ENCODE peak calls at places on chromosomes 13 and 19, in nine cellular contexts. B is T-helper 1 cell; Z is fibroblast of mammary gland; L is activated B cell treated with CpG ODN at 0.5 μM for 24 hours; M is pons; H is NCI-H187; C is stimulated activated CD4-positive, alpha-beta T cell treated with anti-CD3 and anti-CD28 coated beads, Interleukin-12 subunit alpha, Interleukin-12 subunit beta, amount 100 ng/mL, for 4 hours; G is H9; V is AG08396. F is an unnamed sample.

GRCh38 chr13:31115616-31116015 is 46.1 kb downstream of the HSPH1 start:
- DNase-seq in G (peak; percentile 16), H (no peak), B (no peak), M (no peak), Z (no peak), V (no peak), L (no peak), C (no peak), F (no peak)

GRCh38 chr19:35039881-35040456 is 1.6 kb upstream of the HPN start:
- DNase-seq in L (no peak), G (peak; percentile 29), B (no peak), H (no peak), M (no peak), C (no peak), V (no peak), Z (no peak), F (peak; percentile 68)

GRCh38 chr13:82664183-82664582 is 1218.1 kb downstream of the SLITRK1 start:
- DNase-seq in G (no peak), M (no peak), V (no peak), H (no peak), Z (no peak), L (no peak), C (no peak), B (no peak), F (no peak)

GRCh38 chr19:13865243-13865577 is 11.7 kb upstream of the NANOS3 start:
- DNase-seq in V (no peak), M (no peak), Z (no peak), H (no peak), L (no peak), B (no peak), C (no peak), G (no peak), F (no peak)

GRCh38 chr13:69423844-69424243 is 683.8 kb upstream of the ATXN8OS start:
- DNase-seq in L (no peak), V (no peak), Z (no peak), H (no peak), M (no peak), B (no peak), G (no peak), C (no peak), F (no peak)

GRCh38 chr19:18639706-18640105 is 2.9 kb downstream of the KLHL26 start:
- DNase-seq in L (no peak), C (no peak), M (no peak), V (no peak), G (no peak), H (no peak), B (no peak), Z (no peak), F (no peak)

GRCh38 chr19:35373492-35373891 is 2.6 kb downstream of the GPR42 start:
- DNase-seq in G (no peak), M (no peak), Z (no peak), V (no peak), H (no peak), B (no peak), C (no peak), L (no peak), F (no peak)

GRCh38 chr13:87524775-87525174 is 146.4 kb upstream of the SLITRK5 start:
- DNase-seq in V (no peak), B (no peak), M (no peak), H (no peak), L (no peak), C (no peak), Z (no peak), G (no peak), F (no peak)

GRCh38 chr13:29802621-29803020 is 47.8 kb downstream of the UBL3 start:
- DNase-seq in B (no peak), Z (peak; percentile 33), H (no peak), G (no peak), M (no peak), L (no peak), C (no peak), V (no peak), F (no peak)

GRCh38 chr13:26280295-26280694 is 26.4 kb downstream of the CDK8 start:
- DNase-seq in B (no peak), M (no peak), V (peak; percentile 58), H (no peak), G (no peak), C (no peak), Z (peak; percentile 47), L (no peak), F (no peak)

GRCh38 chr19:42096255-42096837 is 20.4 kb downstream of the ZNF574 start:
- DNase-seq in B (no peak), H (no peak), C (no peak), M (no peak), Z (no peak), V (no peak), L (no peak), G (no peak), F (peak; percentile 65)

GRCh38 chr13:93398167-93398566 is 171.6 kb downstream of the GPC6 start:
- DNase-seq in V (no peak), C (no peak), L (no peak), M (no peak), Z (peak; percentile 92), G (no peak), B (no peak), H (no peak), F (no peak)

GRCh38 chr19:19386373-19386869 is 19.1 kb upstream of the GATAD2A start:
- DNase-seq in B (no peak), G (no peak), C (no peak), Z (no peak), M (no peak), H (no peak), V (no peak), L (peak; percentile 37), F (no peak)

GRCh38 chr13:47117268-47117667 is 220.4 kb upstream of the HTR2A start:
- DNase-seq in B (no peak), V (peak; percentile 39), C (no peak), L (no peak), G (no peak), Z (peak; percentile 85), H (no peak), M (no peak), F (no peak)

GRCh38 chr13:27954406-27954851 is 14.7 kb downstream of the CDX2 start:
- DNase-seq in V (peak; percentile 23), L (peak; percentile 31), B (no peak), M (no peak), H (no peak), C (no peak), G (peak; percentile 66), Z (no peak), F (peak; percentile 82)

GRCh38 chr19:38173324-38174041 is 50.5 kb downstream of the DPF1 start:
- DNase-seq in V (peak; percentile 68), L (no peak), G (no peak), M (peak; percentile 79), Z (peak; percentile 61), B (no peak), H (no peak), C (no peak), F (no peak)

GRCh38 chr19:54172764-54173699 is at the start of gene TMC4:
- DNase-seq in Z (peak; percentile 35), V (peak; percentile 36), L (no peak), B (no peak), C (no peak), H (no peak), G (peak; percentile 96), M (no peak), F (peak; percentile 95)

GRCh38 chr13:50130686-50131051 is 115.4 kb downstream of the KCNRG start:
- DNase-seq in B (no peak), H (no peak), Z (peak; percentile 71), M (no peak), L (peak; percentile 54), G (peak; percentile 58), C (no peak), V (peak; percentile 57), F (peak; percentile 69)

GRCh38 chr19:55179570-55180484 is at the start of gene SYT5:
- DNase-seq in B (peak; percentile 47), Z (no peak), M (no peak), C (peak; percentile 70), L (peak; percentile 66), V (peak; percentile 85), H (no peak), G (peak; percentile 69), F (peak; percentile 96)

GRCh38 chr13:75715598-75716523 is 79.7 kb downstream of the LMO7 start:
- DNase-seq in H (no peak), C (no peak), Z (peak; percentile 27), V (no peak), M (no peak), L (no peak), G (no peak), B (no peak), F (no peak)

GRCh38 chr13:45219938-45220375 is 19.1 kb upstream of the KCTD4 start:
- DNase-seq in M (no peak), H (no peak), C (no peak), B (no peak), L (no peak), Z (peak; percentile 77), V (no peak), G (no peak), F (no peak)

GRCh38 chr13:25775986-25776385 is 275.8 kb downstream of the SHISA2 start:
- DNase-seq in C (no peak), M (peak; percentile 11), B (no peak), Z (no peak), G (no peak), L (no peak), H (no peak), V (no peak), F (no peak)

GRCh38 chr19:33613601-33614000 is 8.2 kb upstream of the CHST8 start:
- DNase-seq in G (no peak), H (no peak), M (no peak), C (no peak), Z (no peak), V (no peak), B (no peak), L (no peak), F (no peak)

GRCh38 chr13:43905435-43906031 is 25.8 kb downstream of the LACC1 start:
- DNase-seq in V (peak; percentile 46), G (no peak), B (peak; percentile 15), L (no peak), M (peak; percentile 93), Z (peak; percentile 75), C (no peak), H (no peak), F (peak; percentile 62)

GRCh38 chr13:105048685-105049084 is 1486.8 kb downstream of the EFNB2 start:
- DNase-seq in G (no peak), C (no peak), B (no peak), H (no peak), L (no peak), Z (no peak), V (no peak), M (no peak), F (no peak)

GRCh38 chr19:42246143-42246868 is 3.9 kb upstream of the GSK3A start:
- DNase-seq in H (no peak), C (no peak), G (peak; percentile 74), L (no peak), M (peak; percentile 85), Z (peak; percentile 85), V (peak; percentile 88), B (no peak), F (peak; percentile 90)

GRCh38 chr19:3319643-3320353 is 46.6 kb upstream of the NFIC start:
- DNase-seq in L (no peak), B (no peak), V (no peak), G (no peak), H (no peak), C (no peak), Z (peak; percentile 59), M (no peak), F (peak; percentile 21)

GRCh38 chr13:98784666-98785065 is 32.2 kb upstream of the SLC15A1 start:
- DNase-seq in H (no peak), V (no peak), G (no peak), C (no peak), L (no peak), M (no peak), B (no peak), Z (no peak), F (no peak)

GRCh38 chr13:93881418-93881817 is 598.1 kb downstream of the DCT start:
- DNase-seq in Z (peak; percentile 40), L (no peak), M (no peak), C (no peak), H (no peak), V (no peak), G (no peak), B (no peak), F (no peak)